ENCODE peak calls at places on chromosomes 3 and 15, in five cellular contexts. L, K, C, W and R are unnamed samples.

GRCh38 chr3:13495921-13496723 is 16.0 kb downstream of the HDAC11 start:
- DNase-seq in L (peak), K (no peak), C (peak), W (peak), R (peak)

GRCh38 chr15:75024102-75024636 is 779 bp downstream of the PPCDC start:
- DNase-seq in L (no peak), K (no peak), C (peak), W (no peak), R (no peak)

GRCh38 chr15:89416339-89417183 is 79.8 kb downstream of the RHCG start:
- DNase-seq in L (peak), K (peak), C (peak), W (no peak), R (peak)

GRCh38 chr3:96863129-96863740 is 48.8 kb downstream of the EPHA6 start:
- DNase-seq in L (no peak), K (no peak), C (peak), W (no peak), R (peak)

GRCh38 chr3:158725348-158725966 is 6.8 kb downstream of the RARRES1 start:
- DNase-seq in L (no peak), K (no peak), C (no peak), W (peak), R (no peak)

GRCh38 chr3:186320862-186321568 is 41.0 kb downstream of the DGKG start:
- DNase-seq in L (no peak), K (no peak), C (no peak), W (no peak), R (no peak)

GRCh38 chr3:157066335-157067071 is 93.4 kb downstream of the CCNL1 start:
- DNase-seq in L (no peak), K (no peak), C (no peak), W (no peak), R (no peak)

GRCh38 chr3:42080452-42080872 is 10.7 kb upstream of the TRAK1 start:
- DNase-seq in L (no peak), K (no peak), C (no peak), W (no peak), R (no peak)

GRCh38 chr3:49016414-49017228 is 1.8 kb downstream of the DALRD3 start:
- DNase-seq in L (no peak), K (no peak), C (no peak), W (no peak), R (no peak)

GRCh38 chr3:97917813-97918536 is 54.3 kb downstream of the RIOX2 start:
- DNase-seq in L (no peak), K (no peak), C (no peak), W (no peak), R (no peak)

GRCh38 chr3:124201786-124202185 is 209.9 kb upstream of the ROPN1 start:
- DNase-seq in L (no peak), K (no peak), C (no peak), W (no peak), R (no peak)

GRCh38 chr3:159911011-159911663 is 77.5 kb upstream of the IL12A start:
- DNase-seq in L (no peak), K (no peak), C (peak), W (no peak), R (peak)

GRCh38 chr3:71423151-71423906 is 160.2 kb downstream of the FOXP1 start:
- DNase-seq in L (no peak), K (no peak), C (no peak), W (no peak), R (no peak)

GRCh38 chr15:81475471-81475870 is 101.5 kb upstream of the TMC3 start:
- DNase-seq in L (no peak), K (no peak), C (no peak), W (no peak), R (no peak)

GRCh38 chr3:18591120-18591519 is 166.0 kb upstream of the SATB1 start:
- DNase-seq in L (no peak), K (no peak), C (no peak), W (no peak), R (no peak)

GRCh38 chr15:57849332-57849731 is 142.8 kb downstream of the POLR2M start:
- DNase-seq in L (no peak), K (no peak), C (no peak), W (no peak), R (no peak)

GRCh38 chr3:139780603-139781002 is 102.8 kb upstream of the NMNAT3 start:
- DNase-seq in L (no peak), K (no peak), C (no peak), W (no peak), R (no peak)

GRCh38 chr3:117955196-117955595 is 1079.5 kb downstream of the IGSF11 start:
- DNase-seq in L (no peak), K (no peak), C (no peak), W (peak), R (no peak)

GRCh38 chr15:40511093-40511471 is 40.3 kb downstream of the CHST14 start:
- DNase-seq in L (no peak), K (no peak), C (no peak), W (no peak), R (peak)

GRCh38 chr15:39828374-39828931 is 45.8 kb upstream of the FSIP1 start:
- DNase-seq in L (no peak), K (peak), C (no peak), W (no peak), R (no peak)

GRCh38 chr3:61578667-61579367 is 17.4 kb downstream of the PTPRG start:
- DNase-seq in L (no peak), K (no peak), C (no peak), W (no peak), R (no peak)

GRCh38 chr3:65371053-65371452 is 667.7 kb downstream of the MAGI1 start:
- DNase-seq in L (no peak), K (no peak), C (no peak), W (no peak), R (no peak)

GRCh38 chr3:163474766-163475165 is 1603.5 kb downstream of the SI start:
- DNase-seq in L (no peak), K (no peak), C (peak), W (no peak), R (no peak)

GRCh38 chr3:159964166-159964973 is 24.3 kb upstream of the IL12A start:
- DNase-seq in L (no peak), K (no peak), C (no peak), W (peak), R (peak)

GRCh38 chr3:183825380-183826161 is at the start of gene MAP6D1:
- DNase-seq in L (no peak), K (peak), C (no peak), W (no peak), R (peak)

GRCh38 chr3:172246107-172246870 is 202.0 kb downstream of the GHSR start:
- DNase-seq in L (no peak), K (no peak), C (no peak), W (no peak), R (no peak)

GRCh38 chr3:177452487-177452886 is 255.2 kb upstream of the TBL1XR1 start:
- DNase-seq in L (no peak), K (no peak), C (no peak), W (no peak), R (no peak)

GRCh38 chr15:41926184-41927056 is 32.6 kb upstream of the SPTBN5 start:
- DNase-seq in L (peak), K (no peak), C (no peak), W (no peak), R (no peak)

GRCh38 chr3:8646313-8646938 is 1.8 kb upstream of the SSUH2 start:
- DNase-seq in L (no peak), K (no peak), C (no peak), W (no peak), R (no peak)

GRCh38 chr15:91572110-91572509 is 281.4 kb upstream of the SLCO3A1 start:
- DNase-seq in L (no peak), K (no peak), C (no peak), W (no peak), R (no peak)

GRCh38 chr15:99438222-99438592 is 127.6 kb upstream of the MEF2A start:
- DNase-seq in L (no peak), K (no peak), C (no peak), W (no peak), R (no peak)

GRCh38 chr15:41562784-41563198 is 3.8 kb downstream of the TYRO3 start:
- DNase-seq in L (no peak), K (no peak), C (no peak), W (no peak), R (no peak)

GRCh38 chr3:77726509-77726908 is 686.6 kb downstream of the ROBO2 start:
- DNase-seq in L (no peak), K (no peak), C (no peak), W (no peak), R (no peak)

GRCh38 chr3:193345431-193345830 is 33.1 kb downstream of the ATP13A5 start:
- DNase-seq in L (no peak), K (no peak), C (no peak), W (no peak), R (no peak)

GRCh38 chr3:193346259-193346658 is 32.3 kb downstream of the ATP13A5 start:
- DNase-seq in L (no peak), K (no peak), C (no peak), W (no peak), R (no peak)

GRCh38 chr3:193350744-193351143 is 27.8 kb downstream of the ATP13A5 start:
- DNase-seq in L (no peak), K (no peak), C (no peak), W (no peak), R (no peak)

GRCh38 chr3:193347507-193348501 is 30.7 kb downstream of the ATP13A5 start:
- DNase-seq in L (no peak), K (no peak), C (no peak), W (no peak), R (no peak)

GRCh38 chr3:193348686-193349085 is 29.9 kb downstream of the ATP13A5 start:
- DNase-seq in L (no peak), K (no peak), C (no peak), W (no peak), R (no peak)
- TF ChIP-seq CTCF in L (no peak), K (no peak), C (no peak), W (no peak), R (no peak)

DNA sequence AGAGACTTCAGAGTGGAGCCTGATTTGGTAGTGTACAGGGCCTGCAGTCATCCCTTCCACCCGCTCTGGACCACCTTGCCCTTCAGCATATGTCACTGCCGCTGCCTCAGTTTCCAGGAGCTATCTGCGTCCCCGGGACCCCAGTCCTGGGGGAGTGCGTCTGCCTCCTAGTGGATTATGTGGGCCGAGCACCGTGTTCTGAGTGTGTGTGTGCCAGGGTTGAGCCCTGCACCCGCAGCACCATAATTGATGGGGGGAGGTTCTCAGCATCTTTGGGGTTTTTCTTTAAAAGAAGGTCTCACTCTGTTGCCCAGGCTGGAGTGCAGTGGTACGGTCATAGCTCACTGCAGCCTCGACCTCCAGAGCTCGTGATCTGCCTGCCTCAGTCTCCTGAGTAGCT is 33.6 kb downstream of the CD276 start:
- DNase-seq in L (no peak), K (no peak), C (no peak), W (no peak), R (no peak)
- TF ChIP-seq CTCF in L (no peak), K (peak), C (no peak), W (no peak), R (no peak)

GRCh38 chr3:141844108-141844507 is 32.3 kb upstream of the ATP1B3 start:
- DNase-seq in L (no peak), K (no peak), C (no peak), W (no peak), R (no peak)

GRCh38 chr3:141846050-141846433 is 30.4 kb upstream of the ATP1B3 start:
- DNase-seq in L (no peak), K (no peak), C (no peak), W (no peak), R (no peak)

GRCh38 chr3:141844812-141845211 is 31.6 kb upstream of the ATP1B3 start:
- DNase-seq in L (no peak), K (no peak), C (no peak), W (no peak), R (no peak)

GRCh38 chr3:141849056-141849814 is 27.2 kb upstream of the ATP1B3 start:
- DNase-seq in L (no peak), K (no peak), C (no peak), W (no peak), R (no peak)

GRCh38 chr3:141845407-141846049 is 30.9 kb upstream of the ATP1B3 start:
- DNase-seq in L (peak), K (no peak), C (no peak), W (no peak), R (no peak)
- TF ChIP-seq CTCF in L (no peak), K (no peak), C (no peak), W (no peak), R (no peak)

GRCh38 chr15:97748576-97748975 is 211.9 kb upstream of the ARRDC4 start:
- DNase-seq in L (no peak), K (no peak), C (no peak), W (no peak), R (no peak)

GRCh38 chr15:97747342-97747741 is 213.2 kb upstream of the ARRDC4 start:
- DNase-seq in L (no peak), K (no peak), C (no peak), W (no peak), R (no peak)

GRCh38 chr15:97750071-97750470 is 210.4 kb upstream of the ARRDC4 start:
- DNase-seq in L (no peak), K (no peak), C (no peak), W (no peak), R (no peak)

GRCh38 chr15:97745481-97746071 is 214.9 kb upstream of the ARRDC4 start:
- DNase-seq in L (no peak), K (no peak), C (peak), W (no peak), R (peak)
- TF ChIP-seq CTCF in L (peak), K (peak), C (peak), W (no peak), R (peak)

GRCh38 chr3:195185574-195185973 is 85.4 kb downstream of the XXYLT1 start:
- DNase-seq in L (no peak), K (no peak), C (peak), W (no peak), R (no peak)

GRCh38 chr3:195189821-195190220 is 81.1 kb downstream of the XXYLT1 start:
- DNase-seq in L (no peak), K (no peak), C (no peak), W (no peak), R (no peak)

GRCh38 chr3:195186041-195186709 is 84.8 kb downstream of the XXYLT1 start:
- DNase-seq in L (no peak), K (no peak), C (no peak), W (no peak), R (peak)

GRCh38 chr3:195187609-195188529 is 83.1 kb downstream of the XXYLT1 start:
- DNase-seq in L (no peak), K (no peak), C (no peak), W (no peak), R (no peak)

DNA sequence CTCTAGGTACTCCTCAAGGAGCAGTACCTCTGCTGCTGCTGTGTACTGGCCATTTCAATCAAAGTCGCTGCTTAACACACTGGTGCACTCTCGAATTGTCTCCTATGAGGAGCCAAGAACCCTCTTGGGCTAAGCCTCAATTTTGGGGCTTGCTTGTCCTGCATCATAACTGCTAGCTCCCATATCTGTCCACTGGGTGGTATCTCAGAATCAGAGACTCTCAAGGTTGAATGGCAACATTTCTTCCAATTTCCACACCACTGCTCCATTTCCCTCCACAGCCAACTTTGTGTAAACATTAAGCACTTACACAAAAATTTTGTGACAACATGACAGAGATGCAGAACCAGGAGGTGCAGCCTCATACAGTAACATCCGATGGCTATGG is 82.4 kb downstream of the XXYLT1 start:
- DNase-seq in L (no peak), K (no peak), C (no peak), W (no peak), R (no peak)
- TF ChIP-seq CTCF in L (no peak), K (no peak), C (no peak), W (peak), R (no peak)

GRCh38 chr3:151112731-151113130 is 27.3 kb downstream of the MED12L start:
- DNase-seq in L (no peak), K (no peak), C (no peak), W (no peak), R (no peak)

GRCh38 chr3:151113342-151113741 is 27.9 kb downstream of the MED12L start:
- DNase-seq in L (no peak), K (no peak), C (no peak), W (no peak), R (no peak)

DNA sequence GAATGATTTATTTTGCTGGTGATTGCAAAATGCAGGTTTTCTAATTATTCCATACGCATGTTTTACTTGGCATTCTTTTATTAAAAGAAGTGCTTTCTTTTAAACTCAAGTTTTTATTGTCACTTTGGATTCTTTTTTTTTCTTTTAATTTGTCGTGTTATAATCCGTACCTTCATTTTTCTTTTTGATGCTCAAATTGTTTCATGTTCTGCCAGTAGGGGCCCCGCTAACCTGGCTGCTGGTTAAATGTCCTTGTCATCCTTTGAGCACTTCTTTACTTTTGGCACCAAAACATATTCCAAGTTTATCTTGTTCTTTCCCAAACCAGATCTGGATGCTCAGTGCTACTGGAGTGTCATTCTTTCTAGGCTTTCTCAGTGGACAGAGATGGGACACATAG is 31.6 kb downstream of the MED12L start:
- DNase-seq in L (no peak), K (no peak), C (no peak), W (no peak), R (no peak)
- TF ChIP-seq CTCF in L (no peak), K (no peak), C (no peak), W (no peak), R (no peak)